ENCODE peak calls at places on chromosomes 11 and 22, in eight cellular contexts. W is left lung; O is gastrocnemius medialis; H is body of pancreas; X is mucosa of descending colon; I is upper lobe of right lung; D is CD4-positive, CD25-positive, alpha-beta regulatory T cell; N is PC-3. A is an unnamed sample.

GRCh38 chr11:5992604-5993251 is 5.9 kb upstream of the OR52L1 start:
- ATAC-seq in W (peak; percentile 61), O (no peak), H (peak; percentile 48), X (peak; percentile 48), I (peak; percentile 65), D (no peak), N (no peak), A (no peak)

GRCh38 chr22:17576475-17576874 is 13.2 kb downstream of the SLC25A18 start:
- ATAC-seq in W (no peak), O (peak; percentile 24), H (no peak), X (no peak), I (no peak), D (no peak), N (peak; percentile 90), A (no peak)

GRCh38 chr11:104968856-104969776 is 742 bp upstream of the CASP4 start:
- ATAC-seq in W (peak; percentile 67), O (peak; percentile 61), H (peak; percentile 70), X (peak; percentile 39), I (peak; percentile 77), D (no peak), N (peak; percentile 41), A (peak; percentile 59)

GRCh38 chr11:35553831-35554230 is 28.4 kb upstream of the PAMR1 start:
- ATAC-seq in W (no peak), O (no peak), H (no peak), X (no peak), I (no peak), D (no peak), N (peak; percentile 44), A (no peak)

GRCh38 chr11:1749787-1750351 is 526 bp downstream of the IFITM10 start:
- ATAC-seq in W (peak; percentile 8), O (peak; percentile 12), H (peak; percentile 15), X (peak; percentile 14), I (peak; percentile 4), D (no peak), N (peak; percentile 57), A (no peak)

GRCh38 chr11:7353100-7353499 is 101.4 kb downstream of the SYT9 start:
- ATAC-seq in W (peak; percentile 56), O (no peak), H (no peak), X (peak; percentile 52), I (peak; percentile 51), D (no peak), N (peak; percentile 60), A (no peak)

GRCh38 chr22:30169002-30169401 is 77.6 kb downstream of the LIF start:
- ATAC-seq in W (no peak), O (no peak), H (no peak), X (no peak), I (no peak), D (peak; percentile 22), N (no peak), A (no peak)

GRCh38 chr11:9947231-9947864 is 283.5 kb downstream of the SWAP70 start:
- ATAC-seq in W (no peak), O (no peak), H (no peak), X (no peak), I (no peak), D (no peak), N (no peak), A (no peak)

GRCh38 chr11:74650498-74650897 is 58.1 kb downstream of the POLD3 start:
- ATAC-seq in W (peak; percentile 67), O (no peak), H (no peak), X (peak; percentile 67), I (peak; percentile 50), D (no peak), N (no peak), A (peak; percentile 81)

GRCh38 chr11:14669499-14669898 is 25.9 kb downstream of the PDE3B start:
- ATAC-seq in W (no peak), O (no peak), H (no peak), X (no peak), I (no peak), D (no peak), N (no peak), A (no peak)

GRCh38 chr22:22935056-22935545 is 47.5 kb downstream of the IGLL5 start:
- ATAC-seq in W (no peak), O (no peak), H (no peak), X (peak; percentile 3), I (no peak), D (no peak), N (no peak), A (no peak)

GRCh38 chr11:48018561-48019229 is 38.3 kb downstream of the PTPRJ start:
- ATAC-seq in W (no peak), O (no peak), H (no peak), X (no peak), I (no peak), D (no peak), N (no peak), A (no peak)

GRCh38 chr22:25077964-25078363 is 121.7 kb upstream of the CRYBB3 start:
- ATAC-seq in W (no peak), O (no peak), H (no peak), X (no peak), I (no peak), D (no peak), N (no peak), A (no peak)

GRCh38 chr22:46842606-46843005 is 80.2 kb downstream of the TBC1D22A start:
- ATAC-seq in W (no peak), O (peak; percentile 69), H (no peak), X (no peak), I (no peak), D (no peak), N (no peak), A (no peak)

GRCh38 chr11:24861440-24861839 is 364.6 kb downstream of the LUZP2 start:
- ATAC-seq in W (no peak), O (no peak), H (no peak), X (no peak), I (no peak), D (no peak), N (no peak), A (no peak)

GRCh38 chr22:36355362-36355761 is 32.4 kb downstream of the MYH9 start:
- ATAC-seq in W (no peak), O (no peak), H (no peak), X (peak; percentile 4), I (no peak), D (no peak), N (no peak), A (peak; percentile 50)

GRCh38 chr11:2996976-2997375 is 4.8 kb upstream of the NAP1L4 start:
- ATAC-seq in W (no peak), O (no peak), H (no peak), X (no peak), I (no peak), D (no peak), N (no peak), A (no peak)

GRCh38 chr22:33747576-33748180 is 172.6 kb downstream of the LARGE1 start:
- ATAC-seq in W (no peak), O (no peak), H (no peak), X (peak; percentile 42), I (no peak), D (no peak), N (no peak), A (no peak)

GRCh38 chr11:130882138-130882551 is 34.1 kb downstream of the SNX19 start:
- ATAC-seq in W (no peak), O (no peak), H (no peak), X (no peak), I (peak; percentile 24), D (no peak), N (no peak), A (no peak)

GRCh38 chr11:86134580-86135318 is 65.9 kb upstream of the PICALM start:
- ATAC-seq in W (peak; percentile 34), O (no peak), H (no peak), X (peak; percentile 89), I (peak; percentile 62), D (no peak), N (peak; percentile 67), A (peak; percentile 16)

GRCh38 chr11:14584595-14584994 is 59.0 kb upstream of the PDE3B start:
- ATAC-seq in W (no peak), O (no peak), H (peak; percentile 72), X (peak; percentile 91), I (peak; percentile 63), D (no peak), N (no peak), A (no peak)

GRCh38 chr11:36565033-36565610 is 2.7 kb upstream of the RAG1 start:
- ATAC-seq in W (no peak), O (no peak), H (no peak), X (no peak), I (no peak), D (no peak), N (no peak), A (no peak)

GRCh38 chr22:50206599-50206998 is 5.8 kb downstream of the SELENOO start:
- ATAC-seq in W (peak; percentile 86), O (peak; percentile 80), H (no peak), X (peak; percentile 18), I (peak; percentile 77), D (no peak), N (peak; percentile 19), A (peak; percentile 57)
- H3K4me1 ChIP-seq in W (peaks cover 66% of the 10 kb centered on the region), O (peaks cover 42% of the 10 kb centered on the region), H (peaks cover 14% of the 10 kb centered on the region), X (peaks cover 9% of the 10 kb centered on the region), I (peaks cover 16% of the 10 kb centered on the region), D (peaks cover 18% of the 10 kb centered on the region), N (peaks cover 3% of the 10 kb centered on the region), A (peaks cover 8% of the 10 kb centered on the region)

DNA sequence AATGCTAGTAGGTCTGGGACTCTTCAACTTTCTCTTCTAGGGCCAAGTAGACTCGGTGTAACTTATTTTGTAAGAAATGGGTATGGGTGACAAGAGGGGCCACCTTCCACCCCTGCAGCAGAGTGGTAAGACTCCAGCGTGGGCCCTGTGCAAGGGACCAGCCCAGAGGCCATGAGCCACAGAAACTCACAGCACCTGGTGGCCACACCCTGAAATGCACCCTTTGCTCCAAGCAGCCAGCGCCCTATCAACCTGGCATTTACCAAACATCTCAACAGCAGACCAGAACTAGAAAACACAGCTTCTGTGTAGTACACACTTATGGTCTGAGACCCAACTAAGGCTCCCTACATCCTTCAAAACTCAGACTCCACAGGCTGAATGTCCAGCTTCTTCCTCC is 5.7 kb downstream of the CDCA5 start:
- ATAC-seq in W (peak; percentile 91), O (peak; percentile 62), H (peak; percentile 93), X (peak; percentile 97), I (peak; percentile 88), D (peak; percentile 94), N (peak; percentile 92), A (no peak)
- H3K4me1 ChIP-seq in W (peaks cover 2% of the 10 kb centered on the region), O (peaks cover 2% of the 10 kb centered on the region), H (peaks cover 5% of the 10 kb centered on the region), X (peaks cover 6% of the 10 kb centered on the region), I (no peaks in the 10 kb centered on the region), D (peaks cover 6% of the 10 kb centered on the region), N (peaks cover 12% of the 10 kb centered on the region), A (peaks cover under 1% of the 10 kb centered on the region)

GRCh38 chr11:33698921-33699320 is 1.7 kb downstream of the C11orf91 start:
- ATAC-seq in W (no peak), O (no peak), H (no peak), X (no peak), I (no peak), D (no peak), N (no peak), A (no peak)
- H3K4me1 ChIP-seq in W (peaks cover 70% of the 10 kb centered on the region), O (peaks cover 61% of the 10 kb centered on the region), H (peaks cover 82% of the 10 kb centered on the region), X (peaks cover 24% of the 10 kb centered on the region), I (peaks cover 33% of the 10 kb centered on the region), D (peaks cover 14% of the 10 kb centered on the region), N (peaks cover 49% of the 10 kb centered on the region), A (peaks cover 8% of the 10 kb centered on the region)

DNA sequence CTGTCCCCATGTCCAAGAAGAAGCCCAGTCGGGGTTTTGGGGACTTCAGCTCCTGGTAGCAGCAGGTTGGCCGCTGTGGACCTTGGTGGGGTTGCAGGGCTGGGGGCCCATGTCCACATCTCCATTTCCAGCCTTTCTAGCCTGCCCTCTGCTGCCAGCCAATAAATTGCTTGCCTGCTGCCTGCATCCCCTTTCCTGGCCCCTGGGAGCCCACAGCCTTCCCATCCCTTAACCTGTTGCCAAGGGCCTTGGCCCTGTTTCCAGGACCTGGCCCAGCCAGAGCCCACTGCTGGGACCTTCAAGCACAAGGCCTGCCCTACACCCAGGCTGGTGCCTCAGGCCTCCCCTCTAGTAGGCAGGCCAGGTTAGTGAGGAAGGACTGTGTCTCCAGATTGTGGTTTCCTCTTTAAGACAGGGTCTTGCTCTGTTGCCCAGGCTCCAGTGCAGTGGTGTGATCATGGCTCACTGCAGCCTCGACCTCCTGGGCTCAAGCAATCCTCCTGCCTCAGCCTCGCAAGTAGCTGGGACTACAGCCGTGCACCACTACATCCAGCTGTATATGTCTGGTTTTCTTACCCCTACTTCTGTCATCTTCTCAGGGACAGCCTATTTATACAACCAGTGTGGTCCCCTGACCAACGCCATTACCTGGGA is 29.7 kb downstream of the PPIL2 start:
- ATAC-seq in W (no peak), O (no peak), H (no peak), X (no peak), I (no peak), D (no peak), N (no peak), A (no peak)
- H3K4me1 ChIP-seq in W (no peaks in the 10 kb centered on the region), O (peaks cover 20% of the 10 kb centered on the region), H (peaks cover 8% of the 10 kb centered on the region), X (no peaks in the 10 kb centered on the region), I (peaks cover 10% of the 10 kb centered on the region), D (no peaks in the 10 kb centered on the region), N (no peaks in the 10 kb centered on the region), A (peaks cover 2% of the 10 kb centered on the region)

A was measured in gastroesophageal sphincter.